ENCODE peak calls at places on chromosomes 13 and 19, in ten cellular contexts. B, P, X, A, H, Y, O, F, E and U are unnamed samples.

GRCh38 chr19:18428173-18428836 is 9.1 kb downstream of the SSBP4 start:
- DNase-seq in B (no peak), P (no peak), X (no peak), A (no peak), H (no peak), Y (no peak), O (no peak), F (no peak), E (no peak), U (no peak)

GRCh38 chr19:8361921-8362793 is 1.8 kb upstream of the ANGPTL4 start:
- DNase-seq in B (peak), P (peak), X (no peak), A (no peak), H (peak), Y (peak), O (peak), F (no peak), E (no peak), U (peak)

GRCh38 chr19:49890349-49891311 is 6.1 kb downstream of the IL4I1 start:
- DNase-seq in B (no peak), P (no peak), X (peak), A (no peak), H (peak), Y (no peak), O (no peak), F (peak), E (no peak), U (no peak)

GRCh38 chr13:112730157-112730671 is 40.4 kb downstream of the ATP11A start:
- DNase-seq in B (no peak), P (no peak), X (no peak), A (no peak), H (no peak), Y (no peak), O (no peak), F (peak), E (no peak), U (no peak)

GRCh38 chr13:92719868-92720267 is 506.7 kb upstream of the GPC6 start:
- DNase-seq in B (no peak), P (no peak), X (no peak), A (no peak), H (no peak), Y (no peak), O (no peak), F (no peak), E (no peak), U (no peak)

GRCh38 chr13:111658150-111659100 is 338.0 kb downstream of the TEX29 start:
- DNase-seq in B (peak), P (peak), X (no peak), A (peak), H (no peak), Y (no peak), O (no peak), F (peak), E (no peak), U (no peak)

GRCh38 chr19:35120492-35120891 is 4.9 kb downstream of the FXYD3 start:
- DNase-seq in B (no peak), P (no peak), X (no peak), A (no peak), H (no peak), Y (no peak), O (no peak), F (no peak), E (no peak), U (no peak)

GRCh38 chr13:110419391-110419791 is 112.3 kb downstream of the COL4A2 start:
- DNase-seq in B (no peak), P (no peak), X (no peak), A (no peak), H (no peak), Y (peak), O (no peak), F (no peak), E (no peak), U (no peak)

GRCh38 chr13:114115191-114115671 is 17.2 kb downstream of the RASA3 start:
- DNase-seq in B (no peak), P (no peak), X (peak), A (peak), H (peak), Y (peak), O (peak), F (peak), E (no peak), U (peak)

GRCh38 chr19:46602392-46603194 is 1.5 kb downstream of the CALM3 start:
- DNase-seq in B (peak), P (no peak), X (peak), A (no peak), H (peak), Y (no peak), O (no peak), F (peak), E (no peak), U (peak)

GRCh38 chr13:94860981-94861407 is 148.6 kb upstream of the SOX21 start:
- DNase-seq in B (no peak), P (no peak), X (no peak), A (peak), H (no peak), Y (peak), O (no peak), F (no peak), E (peak), U (no peak)

GRCh38 chr19:19444694-19445155 is 39.2 kb downstream of the GATAD2A start:
- DNase-seq in B (no peak), P (no peak), X (no peak), A (peak), H (peak), Y (no peak), O (no peak), F (peak), E (no peak), U (no peak)

GRCh38 chr19:13001502-13002388 is 6.5 kb downstream of the NFIX start:
- DNase-seq in B (peak), P (peak), X (no peak), A (no peak), H (no peak), Y (no peak), O (peak), F (no peak), E (no peak), U (no peak)

GRCh38 chr13:35140831-35141230 is 198.8 kb downstream of the NBEA start:
- DNase-seq in B (no peak), P (no peak), X (no peak), A (no peak), H (no peak), Y (no peak), O (no peak), F (no peak), E (no peak), U (no peak)

GRCh38 chr19:45972081-45972943 is 1.4 kb downstream of the NOVA2 start:
- DNase-seq in B (peak), P (peak), X (no peak), A (no peak), H (peak), Y (no peak), O (no peak), F (peak), E (peak), U (no peak)